ENCODE peak calls at places on chromosome 17, in ten cellular contexts. One of them, this sample, is unnamed.

GRCh38 chr17:75487351-75488070 is 27.8 kb downstream of the CASKIN2 start:
- DNase-seq in activated naive CD8-positive, alpha-beta T cell treated with anti-CD3 and anti-CD28 coated beads for 36 hours: peak
- DNase-seq in NCI-H524: no peak
- DNase-seq in T-cell: peak
- DNase-seq in progenitor cell of endocrine pancreas: no peak
- DNase-seq in left cardiac atrium: no peak
- DNase-seq in NCI-H1092: no peak
- DNase-seq in GM18507: peak
- DNase-seq in NCI-H2171 treated with DMSO at 0.1 percent for 48 hours: no peak
- DNase-seq in C1 segment of cervical spinal cord: peak
- DNase-seq in this sample: no peak

GRCh38 chr17:12395733-12396354 is 269.8 kb upstream of the MYOCD start:
- DNase-seq in progenitor cell of endocrine pancreas: no peak
- DNase-seq in C1 segment of cervical spinal cord: no peak
- DNase-seq in GM18507: no peak
- DNase-seq in NCI-H524: peak
- DNase-seq in NCI-H1092: no peak
- DNase-seq in T-cell: no peak
- DNase-seq in activated naive CD8-positive, alpha-beta T cell treated with anti-CD3 and anti-CD28 coated beads for 36 hours: no peak
- DNase-seq in left cardiac atrium: no peak
- DNase-seq in NCI-H2171 treated with DMSO at 0.1 percent for 48 hours: peak
- DNase-seq in this sample: no peak

GRCh38 chr17:65638221-65638940 is 76.9 kb upstream of the AXIN2 start:
- DNase-seq in T-cell: no peak
- DNase-seq in left cardiac atrium: no peak
- DNase-seq in NCI-H1092: peak
- DNase-seq in NCI-H524: no peak
- DNase-seq in C1 segment of cervical spinal cord: no peak
- DNase-seq in GM18507: no peak
- DNase-seq in progenitor cell of endocrine pancreas: no peak
- DNase-seq in activated naive CD8-positive, alpha-beta T cell treated with anti-CD3 and anti-CD28 coated beads for 36 hours: no peak
- DNase-seq in NCI-H2171 treated with DMSO at 0.1 percent for 48 hours: peak
- DNase-seq in this sample: no peak

GRCh38 chr17:63420868-63421680 is 25.0 kb downstream of the CYB561 start:
- DNase-seq in C1 segment of cervical spinal cord: no peak
- DNase-seq in T-cell: no peak
- DNase-seq in NCI-H524: no peak
- DNase-seq in GM18507: no peak
- DNase-seq in progenitor cell of endocrine pancreas: no peak
- DNase-seq in left cardiac atrium: no peak
- DNase-seq in NCI-H1092: no peak
- DNase-seq in NCI-H2171 treated with DMSO at 0.1 percent for 48 hours: no peak
- DNase-seq in activated naive CD8-positive, alpha-beta T cell treated with anti-CD3 and anti-CD28 coated beads for 36 hours: no peak
- DNase-seq in this sample: no peak

GRCh38 chr17:44966348-44967025 is 1.6 kb downstream of the C1QL1 start:
- DNase-seq in activated naive CD8-positive, alpha-beta T cell treated with anti-CD3 and anti-CD28 coated beads for 36 hours: no peak
- DNase-seq in C1 segment of cervical spinal cord: no peak
- DNase-seq in left cardiac atrium: no peak
- DNase-seq in NCI-H524: no peak
- DNase-seq in progenitor cell of endocrine pancreas: no peak
- DNase-seq in GM18507: no peak
- DNase-seq in T-cell: no peak
- DNase-seq in NCI-H2171 treated with DMSO at 0.1 percent for 48 hours: no peak
- DNase-seq in NCI-H1092: no peak
- DNase-seq in this sample: no peak

GRCh38 chr17:31550389-31551056 is 159.0 kb downstream of the RAB11FIP4 start:
- DNase-seq in progenitor cell of endocrine pancreas: no peak
- DNase-seq in NCI-H524: peak
- DNase-seq in NCI-H1092: no peak
- DNase-seq in C1 segment of cervical spinal cord: peak
- DNase-seq in T-cell: no peak
- DNase-seq in activated naive CD8-positive, alpha-beta T cell treated with anti-CD3 and anti-CD28 coated beads for 36 hours: no peak
- DNase-seq in NCI-H2171 treated with DMSO at 0.1 percent for 48 hours: peak
- DNase-seq in left cardiac atrium: no peak
- DNase-seq in GM18507: no peak
- DNase-seq in this sample: no peak

GRCh38 chr17:56185905-56186783 is 32.9 kb downstream of the ANKFN1 start:
- DNase-seq in T-cell: no peak
- DNase-seq in progenitor cell of endocrine pancreas: no peak
- DNase-seq in NCI-H1092: no peak
- DNase-seq in NCI-H524: no peak
- DNase-seq in GM18507: no peak
- DNase-seq in C1 segment of cervical spinal cord: no peak
- DNase-seq in NCI-H2171 treated with DMSO at 0.1 percent for 48 hours: no peak
- DNase-seq in activated naive CD8-positive, alpha-beta T cell treated with anti-CD3 and anti-CD28 coated beads for 36 hours: no peak
- DNase-seq in left cardiac atrium: no peak
- DNase-seq in this sample: no peak

GRCh38 chr17:80511222-80512180 is 33.1 kb upstream of the RPTOR start:
- DNase-seq in NCI-H1092: no peak
- DNase-seq in GM18507: no peak
- DNase-seq in progenitor cell of endocrine pancreas: no peak
- DNase-seq in activated naive CD8-positive, alpha-beta T cell treated with anti-CD3 and anti-CD28 coated beads for 36 hours: no peak
- DNase-seq in NCI-H524: peak
- DNase-seq in left cardiac atrium: no peak
- DNase-seq in T-cell: no peak
- DNase-seq in C1 segment of cervical spinal cord: no peak
- DNase-seq in NCI-H2171 treated with DMSO at 0.1 percent for 48 hours: no peak
- DNase-seq in this sample: no peak

GRCh38 chr17:80189611-80190010 is 19.8 kb downstream of the CARD14 start:
- DNase-seq in left cardiac atrium: no peak
- DNase-seq in T-cell: no peak
- DNase-seq in progenitor cell of endocrine pancreas: no peak
- DNase-seq in NCI-H524: no peak
- DNase-seq in activated naive CD8-positive, alpha-beta T cell treated with anti-CD3 and anti-CD28 coated beads for 36 hours: no peak
- DNase-seq in GM18507: no peak
- DNase-seq in C1 segment of cervical spinal cord: no peak
- DNase-seq in NCI-H1092: no peak
- DNase-seq in NCI-H2171 treated with DMSO at 0.1 percent for 48 hours: no peak
- DNase-seq in this sample: no peak

GRCh38 chr17:31830971-31831755 is 27.9 kb downstream of the COPRS start:
- DNase-seq in progenitor cell of endocrine pancreas: no peak
- DNase-seq in C1 segment of cervical spinal cord: no peak
- DNase-seq in activated naive CD8-positive, alpha-beta T cell treated with anti-CD3 and anti-CD28 coated beads for 36 hours: no peak
- DNase-seq in NCI-H524: no peak
- DNase-seq in GM18507: no peak
- DNase-seq in NCI-H2171 treated with DMSO at 0.1 percent for 48 hours: no peak
- DNase-seq in T-cell: no peak
- DNase-seq in NCI-H1092: no peak
- DNase-seq in left cardiac atrium: no peak
- DNase-seq in this sample: no peak

GRCh38 chr17:75270218-75270965 is 639 bp downstream of the MIF4GD start:
- DNase-seq in left cardiac atrium: peak
- DNase-seq in C1 segment of cervical spinal cord: peak
- DNase-seq in activated naive CD8-positive, alpha-beta T cell treated with anti-CD3 and anti-CD28 coated beads for 36 hours: peak
- DNase-seq in NCI-H524: peak
- DNase-seq in progenitor cell of endocrine pancreas: peak
- DNase-seq in T-cell: peak
- DNase-seq in GM18507: peak
- DNase-seq in NCI-H1092: peak
- DNase-seq in NCI-H2171 treated with DMSO at 0.1 percent for 48 hours: peak
- DNase-seq in this sample: peak

GRCh38 chr17:21214777-21215541 is 998 bp upstream of the TMEM11 start:
- DNase-seq in activated naive CD8-positive, alpha-beta T cell treated with anti-CD3 and anti-CD28 coated beads for 36 hours: no peak
- DNase-seq in T-cell: no peak
- DNase-seq in NCI-H2171 treated with DMSO at 0.1 percent for 48 hours: no peak
- DNase-seq in NCI-H524: no peak
- DNase-seq in NCI-H1092: no peak
- DNase-seq in progenitor cell of endocrine pancreas: no peak
- DNase-seq in GM18507: no peak
- DNase-seq in C1 segment of cervical spinal cord: peak
- DNase-seq in left cardiac atrium: no peak
- DNase-seq in this sample: no peak

GRCh38 chr17:79835953-79836951 is 3.0 kb downstream of the CBX4 start:
- DNase-seq in GM18507: no peak
- DNase-seq in left cardiac atrium: no peak
- DNase-seq in C1 segment of cervical spinal cord: no peak
- DNase-seq in NCI-H524: no peak
- DNase-seq in NCI-H1092: no peak
- DNase-seq in NCI-H2171 treated with DMSO at 0.1 percent for 48 hours: peak
- DNase-seq in progenitor cell of endocrine pancreas: peak
- DNase-seq in T-cell: no peak
- DNase-seq in activated naive CD8-positive, alpha-beta T cell treated with anti-CD3 and anti-CD28 coated beads for 36 hours: no peak
- DNase-seq in this sample: no peak

GRCh38 chr17:2847601-2848255 is 51.5 kb downstream of the RAP1GAP2 start:
- DNase-seq in GM18507: no peak
- DNase-seq in NCI-H2171 treated with DMSO at 0.1 percent for 48 hours: no peak
- DNase-seq in left cardiac atrium: no peak
- DNase-seq in T-cell: no peak
- DNase-seq in NCI-H524: no peak
- DNase-seq in NCI-H1092: no peak
- DNase-seq in C1 segment of cervical spinal cord: no peak
- DNase-seq in progenitor cell of endocrine pancreas: no peak
- DNase-seq in activated naive CD8-positive, alpha-beta T cell treated with anti-CD3 and anti-CD28 coated beads for 36 hours: no peak
- DNase-seq in this sample: no peak

GRCh38 chr17:21029032-21029431 is 13.8 kb downstream of the USP22 start:
- DNase-seq in T-cell: no peak
- DNase-seq in left cardiac atrium: peak
- DNase-seq in GM18507: no peak
- DNase-seq in activated naive CD8-positive, alpha-beta T cell treated with anti-CD3 and anti-CD28 coated beads for 36 hours: peak
- DNase-seq in progenitor cell of endocrine pancreas: no peak
- DNase-seq in C1 segment of cervical spinal cord: no peak
- DNase-seq in NCI-H2171 treated with DMSO at 0.1 percent for 48 hours: no peak
- DNase-seq in NCI-H1092: no peak
- DNase-seq in NCI-H524: no peak
- DNase-seq in this sample: no peak

GRCh38 chr17:82915697-82916027 is 75.8 kb upstream of the ZNF750 start:
- DNase-seq in NCI-H524: no peak
- DNase-seq in T-cell: no peak
- DNase-seq in NCI-H2171 treated with DMSO at 0.1 percent for 48 hours: no peak
- DNase-seq in activated naive CD8-positive, alpha-beta T cell treated with anti-CD3 and anti-CD28 coated beads for 36 hours: no peak
- DNase-seq in NCI-H1092: no peak
- DNase-seq in C1 segment of cervical spinal cord: no peak
- DNase-seq in GM18507: no peak
- DNase-seq in progenitor cell of endocrine pancreas: no peak
- DNase-seq in left cardiac atrium: no peak
- DNase-seq in this sample: no peak

GRCh38 chr17:79047291-79047920 is 23.4 kb downstream of the C1QTNF1 start:
- DNase-seq in activated naive CD8-positive, alpha-beta T cell treated with anti-CD3 and anti-CD28 coated beads for 36 hours: no peak
- DNase-seq in NCI-H1092: no peak
- DNase-seq in NCI-H2171 treated with DMSO at 0.1 percent for 48 hours: no peak
- DNase-seq in progenitor cell of endocrine pancreas: no peak
- DNase-seq in left cardiac atrium: no peak
- DNase-seq in C1 segment of cervical spinal cord: no peak
- DNase-seq in NCI-H524: no peak
- DNase-seq in GM18507: no peak
- DNase-seq in T-cell: no peak
- DNase-seq in this sample: no peak

GRCh38 chr17:81701288-81702071 is 1.7 kb upstream of the MRPL12 start:
- DNase-seq in NCI-H524: peak
- DNase-seq in left cardiac atrium: no peak
- DNase-seq in GM18507: no peak
- DNase-seq in NCI-H2171 treated with DMSO at 0.1 percent for 48 hours: no peak
- DNase-seq in C1 segment of cervical spinal cord: no peak
- DNase-seq in NCI-H1092: no peak
- DNase-seq in activated naive CD8-positive, alpha-beta T cell treated with anti-CD3 and anti-CD28 coated beads for 36 hours: no peak
- DNase-seq in T-cell: no peak
- DNase-seq in progenitor cell of endocrine pancreas: no peak
- DNase-seq in this sample: no peak

GRCh38 chr17:81608082-81608481 is 28.8 kb downstream of the NPLOC4 start:
- DNase-seq in GM18507: no peak
- DNase-seq in T-cell: no peak
- DNase-seq in progenitor cell of endocrine pancreas: no peak
- DNase-seq in C1 segment of cervical spinal cord: no peak
- DNase-seq in NCI-H2171 treated with DMSO at 0.1 percent for 48 hours: no peak
- DNase-seq in activated naive CD8-positive, alpha-beta T cell treated with anti-CD3 and anti-CD28 coated beads for 36 hours: no peak
- DNase-seq in left cardiac atrium: no peak
- DNase-seq in NCI-H524: no peak
- DNase-seq in NCI-H1092: no peak
- DNase-seq in this sample: no peak

GRCh38 chr17:1611715-1612114 is 16.9 kb downstream of the SLC43A2 start:
- DNase-seq in NCI-H1092: no peak
- DNase-seq in NCI-H2171 treated with DMSO at 0.1 percent for 48 hours: no peak
- DNase-seq in T-cell: no peak
- DNase-seq in activated naive CD8-positive, alpha-beta T cell treated with anti-CD3 and anti-CD28 coated beads for 36 hours: no peak
- DNase-seq in progenitor cell of endocrine pancreas: no peak
- DNase-seq in GM18507: no peak
- DNase-seq in NCI-H524: no peak
- DNase-seq in left cardiac atrium: no peak
- DNase-seq in C1 segment of cervical spinal cord: no peak
- DNase-seq in this sample: no peak

This sample was measured in tibial nerve.